ENCODE peak calls at places on chromosomes 5 and 9, in seven cellular contexts. D is SK-N-SH, F is HCT116, S is K562, T is HepG2, J is H1, B is GM12878. G is an unnamed sample.

GRCh38 chr9:107943901-107944300 is 454.3 kb upstream of the KLF4 start:
- DNase-seq in J (no peak), T (no peak), F (no peak), S (no peak), D (no peak), B (no peak), G (no peak)

GRCh38 chr9:71079451-71079850 is 42.0 kb downstream of the TRPM3 start:
- DNase-seq in F (no peak), S (no peak), D (no peak), J (no peak), B (no peak), T (peak), G (no peak)

GRCh38 chr9:127523312-127523851 is 72.1 kb downstream of the LRSAM1 start:
- DNase-seq in F (peak), S (peak), J (no peak), B (no peak), D (peak), T (no peak), G (no peak)

GRCh38 chr5:142783601-142784291 is 13.6 kb downstream of the ARHGAP26 start:
- DNase-seq in T (no peak), S (no peak), J (no peak), F (no peak), B (peak), D (peak), G (no peak)

GRCh38 chr9:76835571-76836283 is 70.2 kb downstream of the PRUNE2 start:
- DNase-seq in T (no peak), D (no peak), F (no peak), S (no peak), J (no peak), B (no peak), G (no peak)

GRCh38 chr5:142869883-142870282 is 99.7 kb downstream of the ARHGAP26 start:
- DNase-seq in F (no peak), D (no peak), T (no peak), S (no peak), B (no peak), J (no peak), G (no peak)

GRCh38 chr5:135571210-135571609 is 7.6 kb downstream of the CXCL14 start:
- DNase-seq in S (no peak), T (no peak), D (no peak), B (no peak), F (no peak), J (no peak), G (no peak)

GRCh38 chr9:74742792-74743389 is 144.8 kb downstream of the TRPM6 start:
- DNase-seq in F (peak), B (no peak), D (peak), T (peak), S (peak), J (no peak), G (peak)

GRCh38 chr5:39130716-39131115 is 56.5 kb upstream of the RICTOR start:
- DNase-seq in F (no peak), T (no peak), J (no peak), D (no peak), S (no peak), B (no peak), G (no peak)

GRCh38 chr5:123721721-123722276 is 209.8 kb downstream of the CSNK1G3 start:
- DNase-seq in B (no peak), F (no peak), J (no peak), T (no peak), S (no peak), D (no peak), G (no peak)

GRCh38 chr9:137008312-137008711 is 11.9 kb upstream of the CLIC3 start:
- DNase-seq in T (no peak), F (no peak), B (no peak), J (no peak), D (no peak), S (no peak), G (no peak)
- TF ChIP-seq JUND in T (no peak), F (no peak), B (no peak), J (no peak), D (no peak), S (no peak), G (no peak)

GRCh38 chr5:6729400-6730310 is 16.4 kb downstream of the TENT4A start:
- DNase-seq in S (no peak), T (no peak), J (no peak), B (no peak), D (no peak), F (no peak), G (no peak)
- TF ChIP-seq JUND in S (no peak), T (no peak), J (no peak), B (no peak), D (no peak), F (no peak), G (no peak)

DNA sequence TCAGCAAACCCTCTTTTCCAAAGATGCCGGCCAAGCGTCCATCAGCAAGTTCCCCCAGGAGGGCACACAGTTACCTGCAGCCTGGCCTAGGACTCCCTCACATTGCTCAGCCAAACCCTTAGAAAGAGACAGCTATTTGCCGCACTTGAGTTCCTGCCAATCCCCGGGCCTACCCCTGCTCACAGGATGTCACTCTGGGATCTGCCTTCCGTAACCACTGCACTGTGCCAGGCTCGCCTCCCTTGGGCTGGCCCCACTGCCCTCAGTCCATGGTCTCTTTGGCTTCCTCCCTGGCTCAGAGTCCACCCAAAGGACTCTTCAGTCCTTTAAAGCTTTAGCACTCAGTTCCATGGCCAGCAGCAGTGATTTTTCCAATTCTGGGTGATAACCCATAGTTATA is 128.3 kb downstream of the NSG2 start:
- DNase-seq in F (no peak), T (no peak), S (no peak), B (no peak), D (no peak), J (no peak), G (no peak)
- TF ChIP-seq JUND in F (no peak), T (no peak), S (no peak), B (no peak), D (no peak), J (no peak), G (no peak)

DNA sequence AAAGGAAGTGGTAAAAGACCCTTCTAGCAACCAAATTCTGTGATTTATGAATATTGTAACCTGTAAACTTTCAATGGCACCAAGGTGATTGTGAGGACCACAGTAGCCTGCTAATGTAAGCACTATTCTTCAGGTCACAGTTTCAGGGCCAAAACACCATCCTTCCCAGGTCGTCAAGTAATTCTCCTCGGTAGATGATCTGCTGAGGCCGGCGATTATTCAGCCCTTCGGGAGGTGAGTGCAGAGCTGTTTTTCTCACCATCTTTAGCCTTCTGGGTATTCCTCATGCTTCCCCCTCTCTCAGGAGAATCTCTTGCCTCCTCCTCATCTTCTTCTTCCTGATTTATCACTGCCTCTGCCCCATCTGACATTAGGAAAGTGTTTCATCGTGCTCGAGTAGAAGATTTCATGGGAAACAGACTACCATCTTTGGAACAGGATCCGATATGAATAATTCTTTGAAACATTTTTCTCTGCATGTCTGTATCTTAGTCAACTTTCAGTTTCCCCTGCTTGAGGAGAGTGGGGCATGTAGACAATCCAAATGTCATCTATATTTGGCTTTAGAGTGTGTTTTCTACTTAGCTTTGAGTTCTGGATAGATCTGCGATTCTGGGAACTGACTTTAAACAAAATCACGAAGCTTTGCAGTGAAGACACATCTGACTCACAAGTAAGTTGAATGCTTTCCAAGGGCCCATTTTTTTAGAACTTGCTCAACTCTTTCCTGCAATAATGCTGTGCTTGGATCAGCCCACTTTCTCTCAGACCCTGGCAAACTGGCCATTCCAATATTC is 173.9 kb downstream of the AOPEP start:
- DNase-seq in B (no peak), J (no peak), D (no peak), T (no peak), F (no peak), S (no peak), G (no peak)
- TF ChIP-seq JUND in B (no peak), J (no peak), D (peak), T (no peak), F (no peak), S (no peak), G (no peak)

GRCh38 chr9:136746621-136747020 is 1.7 kb downstream of the LCN6 start:
- DNase-seq in J (no peak), D (no peak), S (no peak), F (no peak), B (no peak), T (no peak), G (no peak)

GRCh38 chr9:136743639-136744211 is 985 bp upstream of the LCN10 start:
- DNase-seq in T (no peak), D (no peak), F (no peak), J (no peak), B (no peak), S (no peak), G (no peak)

GRCh38 chr9:136747161-136748060 is 914 bp downstream of the LCN6 start:
- DNase-seq in S (no peak), F (no peak), J (no peak), D (no peak), B (no peak), T (no peak), G (no peak)

GRCh38 chr9:136744747-136745146 is 2.0 kb upstream of the LCN10 start:
- DNase-seq in F (no peak), S (no peak), J (no peak), B (no peak), T (no peak), D (no peak), G (no peak)

DNA sequence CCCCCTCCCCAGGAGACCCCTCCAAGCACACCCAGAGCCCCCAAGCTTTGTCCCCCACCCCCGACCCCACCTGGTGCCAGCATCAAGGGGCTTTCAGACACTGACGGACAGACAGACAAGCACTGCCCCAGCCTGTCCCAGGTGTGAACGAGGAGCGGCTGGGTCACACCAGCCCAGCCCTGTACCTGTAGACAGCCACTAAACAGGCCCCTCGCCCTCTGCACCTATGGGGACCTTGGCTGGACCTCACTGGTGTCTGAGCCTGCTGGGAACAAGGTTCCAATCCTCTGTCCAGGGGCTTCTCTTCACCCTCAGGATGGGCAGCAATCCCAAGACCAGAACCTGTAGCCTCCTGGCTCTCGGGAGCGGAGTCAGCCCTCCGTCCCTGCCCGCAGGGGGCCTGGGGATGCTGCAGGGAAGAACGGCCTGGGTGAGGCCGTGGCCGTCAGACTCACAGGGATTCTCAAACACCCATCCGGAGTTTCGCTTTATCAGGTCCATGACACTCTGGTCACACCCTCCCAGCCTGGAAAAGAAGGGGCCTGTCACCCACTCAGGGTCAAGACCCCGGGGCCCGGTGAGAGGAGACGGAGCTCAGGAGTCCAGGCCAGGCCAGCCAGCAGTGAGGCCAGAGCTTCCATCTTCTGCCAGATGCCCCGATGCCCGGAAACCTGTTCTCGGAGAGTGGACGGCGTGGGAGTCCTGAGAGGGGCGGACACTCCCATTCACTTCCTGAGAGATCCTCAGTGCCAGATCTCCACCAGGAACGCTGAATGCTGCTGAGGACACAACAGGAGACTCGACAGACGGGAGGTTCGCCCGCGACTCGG is 2.7 kb downstream of the LCN6 start:
- DNase-seq in T (no peak), F (no peak), J (no peak), B (no peak), D (no peak), S (peak), G (no peak)
- TF ChIP-seq JUND in T (no peak), F (no peak), J (no peak), B (no peak), D (no peak), S (no peak), G (no peak)

GRCh38 chr5:118984602-118985001 is 3.7 kb downstream of the DTWD2 start:
- DNase-seq in J (no peak), D (no peak), T (no peak), S (no peak), F (no peak), B (no peak), G (no peak)

GRCh38 chr5:118990582-118990981 is 2.2 kb upstream of the DTWD2 start:
- DNase-seq in D (no peak), T (no peak), S (no peak), B (no peak), F (no peak), J (no peak), G (peak)

GRCh38 chr5:118989816-118990215 is 1.5 kb upstream of the DTWD2 start:
- DNase-seq in B (no peak), F (no peak), D (no peak), J (no peak), T (no peak), S (no peak), G (no peak)

GRCh38 chr5:118987988-118988945 is at the start of gene DTWD2:
- DNase-seq in F (peak), J (peak), D (peak), S (peak), B (peak), T (peak), G (peak)
- TF ChIP-seq JUND in F (no peak), J (no peak), D (no peak), S (no peak), B (no peak), T (peak), G (no peak)

DNA sequence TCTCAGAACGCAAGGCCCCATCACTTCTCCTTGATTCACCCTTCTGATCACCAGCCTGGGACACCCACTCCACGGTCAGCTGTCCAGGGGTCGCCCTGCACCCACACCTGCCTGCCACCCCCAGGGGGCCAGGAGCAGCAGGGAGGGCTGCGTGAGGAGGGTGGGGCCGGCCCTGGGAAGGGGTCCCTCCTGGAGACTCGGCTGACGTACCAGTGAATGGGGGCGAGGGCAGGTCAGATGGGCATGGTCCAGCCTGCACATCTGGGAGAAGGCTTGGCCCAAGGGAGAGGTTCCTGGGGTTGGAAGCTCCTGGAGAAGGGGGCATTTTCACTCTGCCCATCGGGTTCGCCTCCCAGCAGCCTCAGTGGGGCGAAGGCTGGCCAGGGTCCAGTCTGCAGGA is 21.8 kb upstream of the SARDH start:
- DNase-seq in S (no peak), D (no peak), B (no peak), T (no peak), J (no peak), F (no peak), G (no peak)
- TF ChIP-seq JUND in S (no peak), D (no peak), B (no peak), T (no peak), J (no peak), F (no peak), G (no peak)

DNA sequence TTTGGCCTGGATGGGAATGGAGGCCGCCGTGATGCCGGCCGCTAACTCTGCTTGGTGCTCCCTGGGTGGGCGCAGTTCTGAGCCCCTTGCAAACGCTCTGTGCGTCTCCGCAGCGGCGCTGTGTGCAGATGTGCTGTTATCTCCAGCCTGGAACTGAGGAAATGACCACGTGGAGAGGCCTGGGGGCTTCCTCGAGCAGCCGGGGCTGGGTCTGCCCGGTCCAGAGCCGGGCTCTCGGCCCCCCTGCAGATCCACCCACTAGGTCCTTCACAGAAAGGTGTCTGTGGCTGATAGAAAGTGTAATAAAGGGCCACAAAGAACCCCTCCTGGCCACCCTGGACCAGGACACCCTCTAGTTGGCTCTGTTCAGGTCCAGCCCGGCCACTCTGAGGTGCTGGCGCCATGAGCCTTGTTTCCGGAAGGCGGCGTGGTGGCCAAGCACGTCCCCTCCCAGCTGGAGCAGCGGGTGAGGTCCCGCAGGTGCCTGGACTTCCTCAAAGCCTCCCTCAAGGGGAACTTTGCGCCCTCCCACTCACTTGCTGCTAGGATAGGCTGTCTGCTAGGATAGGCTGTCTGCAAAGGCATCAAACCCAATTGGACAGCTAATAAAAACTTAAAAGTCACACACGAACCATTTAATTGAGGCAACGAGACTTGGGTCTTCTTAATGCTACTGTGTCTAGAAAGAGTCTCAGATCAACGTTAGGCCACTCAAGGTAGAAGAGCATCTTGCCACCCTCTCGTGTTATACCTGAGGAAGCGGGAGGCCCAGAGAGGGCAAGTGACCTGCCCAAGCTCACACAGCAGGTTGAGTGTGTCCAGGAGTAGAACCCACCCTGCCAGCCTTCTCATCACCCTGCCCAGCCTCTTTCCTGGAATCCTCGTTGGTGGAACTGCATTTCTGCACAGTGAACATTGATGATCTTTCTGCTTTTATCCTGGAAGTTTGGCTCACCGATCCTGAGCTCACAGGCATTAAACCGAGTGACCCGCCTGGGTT is 109.3 kb upstream of the FCN2 start:
- DNase-seq in F (no peak), D (no peak), B (peak), T (no peak), J (no peak), S (peak), G (no peak)
- TF ChIP-seq JUND in F (no peak), D (no peak), B (no peak), T (no peak), J (no peak), S (no peak), G (no peak)

GRCh38 chr5:41246376-41246775 is 33.0 kb upstream of the C6 start:
- DNase-seq in D (no peak), B (no peak), T (no peak), F (peak), J (no peak), S (no peak), G (no peak)
- TF ChIP-seq JUND in D (peak), B (no peak), T (no peak), F (peak), J (no peak), S (no peak), G (no peak)

GRCh38 chr9:5551368-5551767 is 41.0 kb downstream of the PDCD1LG2 start:
- DNase-seq in B (no peak), T (no peak), J (no peak), F (no peak), S (no peak), D (no peak), G (peak)

GRCh38 chr9:5552301-5552700 is 42.0 kb downstream of the PDCD1LG2 start:
- DNase-seq in F (no peak), D (no peak), J (no peak), B (no peak), T (no peak), S (no peak), G (no peak)

GRCh38 chr9:5554254-5554653 is 43.9 kb downstream of the PDCD1LG2 start:
- DNase-seq in F (no peak), B (peak), S (no peak), T (no peak), J (no peak), D (no peak), G (no peak)

GRCh38 chr9:5551771-5552170 is 41.4 kb downstream of the PDCD1LG2 start:
- DNase-seq in B (no peak), J (no peak), S (no peak), D (no peak), F (no peak), T (no peak), G (no peak)

DNA sequence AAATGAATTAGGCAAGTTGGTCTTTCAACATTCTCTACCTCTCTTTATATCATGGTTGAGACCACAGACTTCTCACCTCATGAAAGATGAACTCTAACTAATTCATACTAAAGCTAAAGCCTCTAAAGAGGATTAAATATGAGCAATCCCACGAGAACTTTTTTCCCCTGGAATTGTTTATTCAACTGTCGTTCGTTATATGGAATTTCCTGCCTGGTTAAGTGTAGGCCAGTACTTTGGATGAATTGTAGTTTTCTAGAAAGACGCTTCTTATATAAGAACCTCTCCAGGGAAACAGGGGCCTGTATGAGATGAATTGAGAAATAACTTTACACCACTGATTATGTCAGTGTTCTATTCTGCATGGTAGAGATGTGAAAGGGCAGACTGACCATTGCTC is 42.9 kb downstream of the PDCD1LG2 start:
- DNase-seq in J (no peak), F (no peak), S (no peak), D (no peak), T (no peak), B (no peak), G (no peak)
- TF ChIP-seq JUND in J (no peak), F (no peak), S (no peak), D (no peak), T (no peak), B (no peak), G (no peak)

G was measured in T47D.